ENCODE peak calls at places on chromosomes 2 and 18, in ten cellular contexts. P, S, A, J, D, R, F, Y, Z and W are unnamed samples.

GRCh38 chr18:21599585-21600525 is 649 bp downstream of the ESCO1 start:
- DNase-seq in Y (peak; percentile 53), A (no peak), J (no peak), D (no peak), P (no peak), S (no peak), Z (peak; percentile 24), F (peak; percentile 12), R (no peak), W (peak; percentile 26)

GRCh38 chr2:74690571-74690970 is 36.5 kb downstream of the SEMA4F start:
- DNase-seq in J (peak; percentile 67), P (peak; percentile 61), F (peak; percentile 78), R (no peak), D (peak; percentile 51), Z (peak; percentile 68), Y (peak; percentile 38), S (peak; percentile 66), A (peak; percentile 71), W (peak; percentile 58)

GRCh38 chr2:86025229-86025820 is 80.4 kb downstream of the POLR1A start:
- DNase-seq in J (peak; percentile 16), S (no peak), P (no peak), R (no peak), F (peak; percentile 47), Y (no peak), A (no peak), Z (peak; percentile 17), D (no peak), W (no peak)

GRCh38 chr2:109203246-109204011 is 74.4 kb downstream of the SH3RF3 start:
- DNase-seq in R (no peak), S (no peak), A (no peak), Y (no peak), D (no peak), J (no peak), Z (no peak), F (no peak), P (no peak), W (no peak)

GRCh38 chr2:25238920-25239319 is 70.5 kb upstream of the POMC start:
- DNase-seq in A (no peak), R (no peak), F (no peak), Y (no peak), J (no peak), D (no peak), Z (no peak), P (no peak), S (no peak), W (no peak)

GRCh38 chr2:164840458-164840929 is 1.1 kb downstream of the COBLL1 start:
- DNase-seq in R (no peak), A (no peak), F (peak; percentile 50), Z (no peak), Y (peak; percentile 74), J (no peak), P (no peak), D (no peak), S (no peak), W (no peak)

GRCh38 chr2:67451086-67451832 is 54.1 kb downstream of the ETAA1 start:
- DNase-seq in D (peak; percentile 9), S (peak; percentile 40), R (no peak), Y (peak; percentile 36), A (no peak), P (peak; percentile 43), F (peak; percentile 79), Z (peak; percentile 34), J (no peak), W (peak; percentile 45)

GRCh38 chr18:39661856-39662366 is 2096.3 kb upstream of the CELF4 start:
- DNase-seq in J (no peak), Y (no peak), P (no peak), A (no peak), D (no peak), F (no peak), Z (no peak), S (no peak), R (no peak), W (no peak)

GRCh38 chr18:50982802-50983179 is 15.0 kb downstream of the ELAC1 start:
- DNase-seq in S (no peak), F (peak; percentile 36), J (no peak), Z (no peak), D (no peak), Y (no peak), R (no peak), A (no peak), P (no peak), W (no peak)

GRCh38 chr18:3652380-3653262 is 202.6 kb downstream of the TGIF1 start:
- DNase-seq in Y (peak; percentile 40), P (peak; percentile 98), J (peak; percentile 85), R (no peak), D (peak; percentile 92), F (peak; percentile 97), A (peak; percentile 97), Z (peak; percentile 75), S (peak; percentile 100), W (peak; percentile 97)

GRCh38 chr2:10385501-10385900 is 62.6 kb downstream of the ODC1 start:
- DNase-seq in S (no peak), P (peak; percentile 34), A (no peak), J (no peak), Y (no peak), D (no peak), Z (peak; percentile 45), F (no peak), R (no peak), W (no peak)

GRCh38 chr2:69836316-69836715 is 6.9 kb downstream of the GMCL1 start:
- DNase-seq in D (no peak), J (no peak), Y (no peak), S (no peak), A (no peak), F (no peak), Z (no peak), P (no peak), R (no peak), W (no peak)

GRCh38 chr2:154462634-154463033 is 235.9 kb upstream of the KCNJ3 start:
- DNase-seq in Z (no peak), S (no peak), P (no peak), R (no peak), D (no peak), Y (no peak), A (no peak), J (no peak), F (no peak), W (no peak)

GRCh38 chr18:23619388-23619873 is 33.1 kb upstream of the NPC1 start:
- DNase-seq in D (no peak), Y (no peak), A (no peak), F (peak; percentile 52), J (no peak), P (no peak), R (no peak), S (no peak), Z (peak; percentile 23), W (no peak)